ENCODE peak calls at places on chromosome 5, in nine cellular contexts. S is ELR, P is RWPE2, C is breast epithelium, E is left kidney, T is AG04450, W is NCI-H1092 treated with DMSO at 0.1 percent for 48 hours, Y is MV-4-11, L is EL. Z is an unnamed sample.

GRCh38 chr5:172423379-172424110 is 30.8 kb downstream of the SH3PXD2B start:
- DNase-seq in E (no peak), W (no peak), L (no peak), C (no peak), Y (no peak), T (no peak), P (no peak), S (no peak), Z (no peak)

GRCh38 chr5:82467006-82467561 is 188.9 kb upstream of the RPS23 start:
- DNase-seq in P (no peak), T (no peak), Y (no peak), E (peak), W (no peak), S (peak), L (peak), C (no peak), Z (no peak)

GRCh38 chr5:113394658-113395057 is 40.1 kb downstream of the TSSK1B start:
- DNase-seq in T (no peak), L (no peak), S (no peak), C (no peak), Y (no peak), P (no peak), W (no peak), E (no peak), Z (no peak)

GRCh38 chr5:43785198-43785597 is 182.2 kb downstream of the NNT start:
- DNase-seq in L (no peak), C (no peak), T (no peak), P (no peak), E (peak), S (no peak), W (no peak), Y (no peak), Z (no peak)

GRCh38 chr5:66856041-66856805 is 260.0 kb downstream of the MAST4 start:
- DNase-seq in C (no peak), E (no peak), W (no peak), T (no peak), L (no peak), Y (no peak), P (no peak), S (no peak), Z (no peak)

GRCh38 chr5:83434929-83435328 is 36.6 kb upstream of the VCAN start:
- DNase-seq in W (no peak), S (no peak), C (no peak), P (no peak), T (no peak), E (no peak), Y (peak), L (no peak), Z (no peak)

GRCh38 chr5:27473300-27474053 is 435.1 kb upstream of the CDH9 start:
- DNase-seq in T (no peak), Y (peak), E (no peak), S (no peak), W (no peak), P (no peak), C (no peak), L (no peak), Z (no peak)

GRCh38 chr5:80254767-80255424 is 952 bp downstream of the SERINC5 start:
- DNase-seq in E (peak), S (peak), W (peak), P (no peak), L (peak), Y (peak), T (no peak), C (no peak), Z (no peak)

GRCh38 chr5:160009591-160009989 is 651 bp downstream of the TTC1 start:
- DNase-seq in L (no peak), Y (peak), P (no peak), W (no peak), S (no peak), C (no peak), E (no peak), T (no peak), Z (no peak)

GRCh38 chr5:119055267-119055666 is 15.6 kb upstream of the DMXL1 start:
- DNase-seq in Y (peak), W (no peak), C (no peak), S (no peak), E (no peak), P (no peak), L (no peak), T (no peak), Z (no peak)

GRCh38 chr5:150508021-150508640 is at the start of gene NDST1:
- DNase-seq in W (no peak), E (no peak), Y (no peak), C (peak), T (no peak), P (no peak), S (no peak), L (no peak), Z (no peak)

GRCh38 chr5:151144275-151144674 is 13.3 kb downstream of the ANXA6 start:
- DNase-seq in E (no peak), S (no peak), T (no peak), L (no peak), W (no peak), P (no peak), C (no peak), Y (no peak), Z (no peak)

GRCh38 chr5:139374909-139375308 is 8.2 kb downstream of the SLC23A1 start:
- DNase-seq in L (no peak), E (no peak), C (no peak), W (no peak), P (no peak), Y (no peak), T (no peak), S (no peak), Z (no peak)

GRCh38 chr5:1541662-1542008 is 17.9 kb upstream of the LPCAT1 start:
- DNase-seq in Y (no peak), W (no peak), L (no peak), S (no peak), C (no peak), E (no peak), T (no peak), P (no peak), Z (no peak)

GRCh38 chr5:155728146-155728856 is 598.7 kb upstream of the SGCD start:
- DNase-seq in W (peak), E (peak), L (no peak), S (no peak), P (peak), T (no peak), C (peak), Y (no peak), Z (no peak)

GRCh38 chr5:112419050-112419595 is at the start of gene EPB41L4A:
- DNase-seq in S (no peak), W (peak), T (no peak), E (peak), C (no peak), Y (no peak), P (no peak), L (no peak), Z (no peak)

GRCh38 chr5:177982072-177982727 is 13.8 kb downstream of the PROP1 start:
- DNase-seq in T (no peak), L (no peak), Y (peak), E (no peak), S (no peak), P (no peak), C (no peak), W (no peak), Z (no peak)

GRCh38 chr5:151158287-151158661 is 695 bp upstream of the ANXA6 start:
- DNase-seq in C (no peak), L (no peak), T (no peak), S (no peak), P (no peak), Y (no peak), W (peak), E (peak), Z (no peak)

GRCh38 chr5:112237456-112237855 is 181.6 kb downstream of the EPB41L4A start:
- DNase-seq in E (no peak), Y (no peak), W (no peak), P (no peak), T (no peak), S (no peak), L (no peak), C (no peak), Z (no peak)

GRCh38 chr5:41071975-41072374 is 833 bp upstream of the MROH2B start:
- DNase-seq in W (no peak), C (no peak), E (no peak), P (no peak), Y (no peak), S (peak), L (peak), T (peak), Z (no peak)

GRCh38 chr5:102554728-102555127 is 55.9 kb upstream of the SLCO6A1 start:
- DNase-seq in S (peak), Y (peak), E (peak), T (no peak), C (no peak), W (peak), P (no peak), L (no peak), Z (no peak)

GRCh38 chr5:57302164-57302563 is 128.3 kb downstream of the GPBP1 start:
- DNase-seq in C (no peak), S (peak), L (peak), E (no peak), T (no peak), Y (peak), W (no peak), P (no peak), Z (no peak)

Z was measured in iPS DF 19.7.